ENCODE peak calls at places on chromosomes 13 and 19, in six cellular contexts. Q is hepatocyte, H is WERI-Rb-1, C is putamen, P is right cardiac atrium, S is Caco-2. W is an unnamed sample.

GRCh38 chr13:99123101-99124045 is 77.3 kb upstream of the UBAC2 start:
- DNase-seq in Q (no peak), H (no peak), C (no peak), P (no peak), S (no peak), W (no peak)

GRCh38 chr19:39428309-39429112 is 7.2 kb downstream of the RPS16 start:
- DNase-seq in Q (peak), H (peak), C (no peak), P (peak), S (peak), W (no peak)

GRCh38 chr19:35641515-35642151 is at the start of gene ETV2:
- DNase-seq in Q (no peak), H (peak), C (no peak), P (peak), S (no peak), W (no peak)

GRCh38 chr19:39083983-39084731 is at the start of gene ACP7:
- DNase-seq in Q (peak), H (peak), C (no peak), P (no peak), S (peak), W (no peak)

GRCh38 chr19:48085904-48086864 is 24.4 kb downstream of the PLA2G4C start:
- DNase-seq in Q (no peak), H (peak), C (no peak), P (no peak), S (peak), W (no peak)

GRCh38 chr13:52599037-52599852 is 43.0 kb upstream of the HNRNPA1L2 start:
- DNase-seq in Q (no peak), H (no peak), C (no peak), P (peak), S (no peak), W (peak)

GRCh38 chr13:33536639-33537425 is 251.3 kb upstream of the STARD13 start:
- DNase-seq in Q (no peak), H (no peak), C (no peak), P (no peak), S (no peak), W (peak)

GRCh38 chr13:59790626-59791025 is 373.1 kb downstream of the DIAPH3 start:
- DNase-seq in Q (no peak), H (no peak), C (no peak), P (no peak), S (no peak), W (no peak)

GRCh38 chr19:32346901-32347300 is 1.5 kb downstream of the ZNF507 start:
- DNase-seq in Q (no peak), H (no peak), C (no peak), P (no peak), S (no peak), W (no peak)

GRCh38 chr13:113918580-113918979 is 54.7 kb upstream of the GAS6 start:
- DNase-seq in Q (no peak), H (peak), C (no peak), P (no peak), S (no peak), W (no peak)

GRCh38 chr13:30355405-30355741 is 48.0 kb upstream of the KATNAL1 start:
- DNase-seq in Q (peak), H (peak), C (no peak), P (peak), S (peak), W (no peak)

GRCh38 chr13:50905256-50905655 is 4.3 kb upstream of the RNASEH2B start:
- DNase-seq in Q (no peak), H (no peak), C (no peak), P (no peak), S (no peak), W (no peak)

GRCh38 chr19:54178581-54179261 is 5.8 kb upstream of the TMC4 start:
- DNase-seq in Q (no peak), H (no peak), C (no peak), P (peak), S (peak), W (peak)

GRCh38 chr19:41702208-41702651 is 6.2 kb upstream of the CEACAM5 start:
- DNase-seq in Q (no peak), H (no peak), C (no peak), P (no peak), S (no peak), W (no peak)

GRCh38 chr19:50187937-50188336 is 15.5 kb upstream of the MYH14 start:
- DNase-seq in Q (no peak), H (no peak), C (no peak), P (no peak), S (no peak), W (no peak)

GRCh38 chr13:51674276-51674675 is 90.0 kb downstream of the WDFY2 start:
- DNase-seq in Q (peak), H (no peak), C (no peak), P (no peak), S (peak), W (no peak)

GRCh38 chr13:38348890-38349289 is 761 bp upstream of the UFM1 start:
- DNase-seq in Q (peak), H (no peak), C (peak), P (no peak), S (peak), W (peak)

GRCh38 chr13:97182065-97182890 is 39.9 kb upstream of the MBNL2 start:
- DNase-seq in Q (no peak), H (no peak), C (no peak), P (no peak), S (no peak), W (no peak)

GRCh38 chr19:48186015-48186414 is 15.5 kb downstream of the ZSWIM9 start:
- DNase-seq in Q (no peak), H (no peak), C (no peak), P (no peak), S (no peak), W (no peak)

GRCh38 chr19:28966737-28967401 is 246.1 kb downstream of the UQCRFS1 start:
- DNase-seq in Q (no peak), H (no peak), C (no peak), P (no peak), S (no peak), W (no peak)

GRCh38 chr13:42170029-42170428 is 101.9 kb upstream of the AKAP11 start:
- DNase-seq in Q (no peak), H (no peak), C (no peak), P (no peak), S (no peak), W (no peak)

GRCh38 chr19:16445238-16446107 is 26.3 kb downstream of the EPS15L1 start:
- DNase-seq in Q (no peak), H (no peak), C (no peak), P (peak), S (peak), W (no peak)

GRCh38 chr13:21420706-21421105 is 38.4 kb downstream of the ZDHHC20 start:
- DNase-seq in Q (peak), H (no peak), C (no peak), P (no peak), S (no peak), W (no peak)

GRCh38 chr13:44237276-44237767 is 136.3 kb upstream of the SERP2 start:
- DNase-seq in Q (peak), H (no peak), C (peak), P (peak), S (no peak), W (peak)

GRCh38 chr13:66723606-66724005 is 506.5 kb downstream of the PCDH9 start:
- DNase-seq in Q (no peak), H (no peak), C (peak), P (no peak), S (no peak), W (peak)

GRCh38 chr13:62251734-62252133 is 836.1 kb upstream of the PCDH20 start:
- DNase-seq in Q (no peak), H (no peak), C (no peak), P (no peak), S (no peak), W (no peak)

GRCh38 chr19:43820098-43820860 is 6.8 kb upstream of the ZNF283 start:
- DNase-seq in Q (no peak), H (peak), C (peak), P (peak), S (no peak), W (peak)

GRCh38 chr19:4373601-4374441 is 26.5 kb downstream of the SH3GL1 start:
- DNase-seq in Q (no peak), H (no peak), C (peak), P (peak), S (no peak), W (peak)

GRCh38 chr19:1513492-1514294 is 874 bp upstream of the ADAMTSL5 start:
- DNase-seq in Q (peak), H (peak), C (no peak), P (peak), S (peak), W (no peak)

GRCh38 chr19:52735734-52736133 is 890 bp upstream of the ZNF611 start:
- DNase-seq in Q (peak), H (peak), C (peak), P (peak), S (peak), W (peak)

GRCh38 chr19:2332341-2333026 is 4.0 kb downstream of the SPPL2B start:
- DNase-seq in Q (no peak), H (no peak), C (no peak), P (peak), S (no peak), W (no peak)

GRCh38 chr13:23180711-23181110 is at the start of gene SGCG:
- DNase-seq in Q (no peak), H (no peak), C (no peak), P (no peak), S (no peak), W (no peak)

GRCh38 chr13:88908896-88909535 is 1237.8 kb downstream of the SLITRK5 start:
- DNase-seq in Q (no peak), H (no peak), C (no peak), P (peak), S (no peak), W (peak)

GRCh38 chr13:23567792-23568480 is 2.3 kb upstream of the TNFRSF19 start:
- DNase-seq in Q (no peak), H (peak), C (no peak), P (no peak), S (peak), W (no peak)